ENCODE peak calls at places on chromosomes 16 and 17, in eight cellular contexts. E is keratinocyte; T is breast epithelium; C is GM12864; M is CD8-positive, alpha-beta T cell; Z is GM12865; P is mucosa of descending colon; S is fibroblast of the aortic adventitia. V is an unnamed sample.

GRCh38 chr17:66417300-66417719 is 114.9 kb downstream of the PRKCA start:
- DNase-seq in Z (no peak), T (no peak), E (peak), S (no peak), C (no peak), P (no peak), M (no peak), V (no peak)

GRCh38 chr16:87924041-87924851 is 12.1 kb downstream of the CA5A start:
- DNase-seq in Z (peak), E (no peak), M (no peak), P (no peak), S (no peak), C (no peak), T (no peak), V (no peak)

GRCh38 chr16:46859719-46860152 is 24.4 kb upstream of the GPT2 start:
- DNase-seq in P (peak), S (peak), Z (no peak), C (no peak), E (peak), T (no peak), M (no peak), V (peak)

GRCh38 chr17:27381007-27381501 is 75.2 kb upstream of the KSR1 start:
- DNase-seq in P (peak), C (peak), E (no peak), S (peak), Z (peak), M (peak), T (peak), V (peak)

GRCh38 chr16:59698341-59698979 is 964.3 kb upstream of the GOT2 start:
- DNase-seq in S (no peak), T (no peak), E (no peak), M (no peak), C (no peak), Z (no peak), P (no peak), V (peak)

GRCh38 chr16:24851700-24852099 is 5.9 kb downstream of the SLC5A11 start:
- DNase-seq in T (no peak), S (peak), E (no peak), M (no peak), C (no peak), P (no peak), Z (no peak), V (peak)

GRCh38 chr16:81907681-81908080 is 103.6 kb downstream of the SDR42E1 start:
- DNase-seq in Z (no peak), T (no peak), C (no peak), M (no peak), P (no peak), S (no peak), E (no peak), V (no peak)

GRCh38 chr17:81295678-81296381 is 723 bp upstream of the SLC38A10 start:
- DNase-seq in E (no peak), M (peak), S (peak), T (peak), C (no peak), P (peak), Z (peak), V (peak)

GRCh38 chr16:88931936-88932335 is 45.1 kb downstream of the CBFA2T3 start:
- DNase-seq in P (no peak), T (no peak), C (no peak), E (no peak), M (no peak), Z (no peak), S (no peak), V (no peak)

GRCh38 chr16:23510154-23510914 is at the start of gene GGA2:
- DNase-seq in T (peak), E (no peak), S (peak), Z (peak), C (no peak), M (peak), P (peak), V (peak)

GRCh38 chr17:82880620-82881019 is 40.8 kb upstream of the ZNF750 start:
- DNase-seq in P (no peak), M (no peak), E (no peak), C (no peak), S (no peak), Z (no peak), T (no peak), V (no peak)

GRCh38 chr16:77551352-77551751 is 116.5 kb upstream of the ADAMTS18 start:
- DNase-seq in S (peak), C (no peak), T (no peak), P (no peak), E (no peak), Z (no peak), M (no peak), V (peak)

GRCh38 chr16:56617212-56618085 is 8.1 kb upstream of the MT1E start:
- DNase-seq in Z (no peak), S (peak), T (peak), C (no peak), P (peak), E (no peak), M (peak), V (peak)

GRCh38 chr16:89593841-89594240 is 18.3 kb downstream of the CPNE7 start:
- DNase-seq in Z (no peak), P (no peak), S (no peak), E (no peak), C (no peak), M (peak), T (no peak), V (no peak)

GRCh38 chr16:83158320-83158957 is 531.7 kb downstream of the CDH13 start:
- DNase-seq in Z (no peak), C (no peak), T (no peak), P (no peak), S (no peak), M (no peak), E (no peak), V (no peak)

GRCh38 chr16:57679768-57680167 is 11.7 kb downstream of the ADGRG3 start:
- DNase-seq in M (no peak), E (no peak), C (no peak), T (no peak), Z (no peak), P (no peak), S (no peak), V (no peak)

GRCh38 chr16:88720396-88720970 is 14.2 kb downstream of the CTU2 start:
- DNase-seq in M (no peak), Z (no peak), C (no peak), E (no peak), P (no peak), T (no peak), S (no peak), V (no peak)

DNA sequence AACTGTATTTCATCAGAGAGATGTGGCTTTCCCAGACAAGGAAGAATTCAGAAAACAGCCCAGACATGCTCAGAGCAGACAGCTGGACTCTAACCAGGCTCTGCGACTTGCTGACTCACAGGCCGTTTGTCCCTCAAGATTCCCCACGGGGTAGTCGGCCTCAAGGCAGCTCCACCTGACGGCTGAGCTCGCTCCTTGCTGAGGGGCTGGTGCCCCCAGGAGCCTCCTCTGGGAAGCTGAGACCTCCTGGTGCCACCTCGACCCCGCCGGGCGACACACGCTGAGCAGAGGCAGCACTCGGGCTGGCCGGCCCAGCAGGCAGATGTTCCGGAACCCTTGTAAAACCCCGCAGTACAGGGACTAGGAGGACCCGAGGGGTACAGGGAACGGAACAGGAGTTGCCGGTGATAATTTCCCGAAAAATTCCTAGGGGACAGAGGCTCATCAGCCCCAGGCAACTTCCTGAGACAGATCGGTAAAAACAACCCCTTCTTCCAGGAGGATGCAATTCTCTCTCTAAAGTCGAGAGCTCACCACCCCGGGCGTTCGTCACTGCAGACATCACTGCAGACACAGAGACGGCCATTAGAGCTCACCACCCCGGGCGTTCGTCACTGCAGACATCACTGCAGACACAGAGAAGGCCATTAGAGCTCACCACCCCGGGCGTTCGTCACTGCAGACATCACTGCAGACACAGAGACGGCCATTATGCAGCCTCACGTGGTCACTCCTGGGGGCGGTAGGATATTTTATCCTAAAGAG is 19.9 kb downstream of the RPH3AL start:
- DNase-seq in S (peak), E (no peak), T (peak), Z (no peak), C (no peak), P (no peak), M (no peak), V (peak)
- H3K4me3 ChIP-seq in S (no peak), E (peak), T (peak), Z (no peak), C (no peak), P (no peak), M (no peak), V (no peak)

DNA sequence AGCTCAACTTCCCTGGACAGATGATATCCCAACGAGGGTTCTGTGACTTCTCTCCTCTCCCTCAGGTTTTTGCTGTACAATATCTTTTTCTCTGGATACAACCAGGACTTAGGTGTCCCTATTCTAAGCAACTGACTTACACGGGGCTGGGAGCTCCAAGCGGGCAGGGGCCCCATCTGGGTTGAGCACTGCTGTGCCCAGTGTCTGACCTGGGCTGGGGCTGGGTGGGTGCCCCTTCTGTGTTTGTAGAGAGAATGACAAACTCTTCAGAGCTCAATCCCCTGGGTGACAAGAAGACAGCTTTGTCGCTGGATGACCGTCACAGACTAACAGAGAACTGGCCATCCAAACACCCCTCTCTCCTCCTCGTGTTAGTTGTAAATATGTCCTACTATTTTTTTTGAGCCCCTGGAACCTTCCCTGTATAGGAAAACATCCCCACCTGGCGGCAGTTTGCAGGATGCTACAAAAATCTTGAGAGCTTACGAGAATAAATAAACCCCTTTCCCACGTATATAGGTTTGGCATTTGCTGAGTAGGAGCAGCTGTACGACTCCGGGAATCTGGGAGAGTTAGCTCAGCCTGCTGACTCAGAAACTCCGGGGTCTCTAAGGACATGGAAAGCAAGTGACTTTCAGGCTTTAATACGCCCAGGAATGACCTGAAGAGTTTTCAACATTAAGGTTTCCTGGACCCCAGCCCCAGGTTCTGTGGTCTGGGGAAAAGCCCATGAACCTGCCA is 23.7 kb upstream of the RCVRN start:
- DNase-seq in C (no peak), M (no peak), E (no peak), S (peak), Z (peak), T (no peak), P (peak), V (peak)
- TF ChIP-seq CTCF in C (peak), M (no peak), E (peak), S (peak), Z (no peak), T (no peak), P (no peak), V (peak)

GRCh38 chr17:48558731-48559608 is 14.1 kb upstream of the HOXB2 start:
- DNase-seq in S (peak), P (no peak), C (no peak), T (no peak), M (no peak), E (no peak), Z (no peak), V (no peak)

GRCh38 chr17:48558057-48558456 is 13.1 kb upstream of the HOXB2 start:
- DNase-seq in P (no peak), M (no peak), E (no peak), T (no peak), Z (no peak), C (no peak), S (no peak), V (no peak)

GRCh38 chr17:48555183-48555615 is 10.3 kb upstream of the HOXB2 start:
- DNase-seq in P (no peak), C (no peak), S (peak), E (no peak), T (no peak), M (no peak), Z (peak), V (peak)

GRCh38 chr17:48555616-48556533 is 11.0 kb upstream of the HOXB2 start:
- DNase-seq in M (no peak), P (no peak), S (peak), Z (peak), C (no peak), E (no peak), T (no peak), V (peak)

DNA sequence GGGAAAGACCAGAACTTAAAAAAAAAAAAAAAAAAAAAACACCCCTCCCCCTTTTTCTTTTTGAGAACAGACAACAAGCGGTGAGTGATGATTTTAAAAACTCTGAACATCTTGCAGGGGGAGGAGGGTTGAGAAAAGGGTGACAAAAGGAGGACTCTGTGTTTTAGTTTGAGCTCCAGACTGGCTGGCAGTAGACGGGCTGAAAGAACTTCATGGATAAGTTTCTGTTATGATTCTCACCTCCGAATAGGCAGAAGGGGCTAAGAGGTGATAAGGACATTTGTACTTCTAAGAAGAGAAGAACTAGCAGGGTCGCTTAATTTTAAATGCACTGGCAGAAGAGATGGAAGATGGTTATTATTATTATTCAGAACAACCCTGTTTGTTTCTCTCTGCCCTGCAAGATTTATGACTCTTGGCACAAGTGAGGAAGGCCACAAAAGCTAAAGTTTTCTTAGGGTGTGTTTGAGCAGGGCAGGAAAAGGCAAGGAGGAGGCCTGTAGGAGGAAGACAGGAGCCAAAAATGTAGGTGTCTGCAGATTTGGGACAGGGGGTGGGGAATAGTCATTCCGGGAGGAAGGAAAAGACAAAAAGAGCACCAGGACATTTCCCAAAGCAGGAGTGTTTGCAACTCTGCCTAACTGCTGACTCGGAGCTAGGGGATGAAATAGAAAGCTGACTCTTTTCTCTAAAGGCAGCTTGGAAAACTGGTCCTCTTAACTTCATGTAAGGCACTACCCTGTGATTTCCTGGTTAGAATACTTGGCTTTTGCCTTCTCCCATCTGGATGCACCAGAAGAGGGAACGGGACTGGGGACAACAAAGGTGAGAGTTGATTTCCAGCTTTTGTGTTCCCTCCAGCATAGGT is 11.9 kb upstream of the HOXB2 start:
- DNase-seq in P (no peak), S (peak), M (no peak), E (no peak), Z (no peak), C (no peak), T (no peak), V (no peak)
- H3K4me3 ChIP-seq in P (no peak), S (peak), M (no peak), E (no peak), Z (no peak), C (no peak), T (no peak), V (no peak)

DNA sequence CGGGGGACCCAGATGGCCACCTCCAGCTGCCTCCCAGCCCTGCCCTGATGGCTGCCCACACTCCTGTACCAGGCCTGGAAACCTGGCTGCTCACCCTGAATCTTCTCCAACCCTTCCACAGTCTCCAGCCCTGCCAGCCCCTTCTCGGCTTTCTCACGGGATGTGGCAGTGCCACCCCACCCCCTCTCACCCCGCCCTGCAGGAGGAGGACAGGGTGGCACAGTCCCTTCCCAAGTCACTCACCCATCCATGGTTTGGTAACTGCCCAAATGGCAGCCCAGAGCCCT is 14.2 kb downstream of the MYBBP1A start:
- DNase-seq in Z (no peak), T (no peak), M (no peak), E (no peak), S (no peak), P (no peak), C (no peak), V (no peak)
- TF ChIP-seq CTCF in Z (no peak), T (no peak), M (no peak), E (no peak), S (no peak), P (no peak), C (no peak), V (no peak)

DNA sequence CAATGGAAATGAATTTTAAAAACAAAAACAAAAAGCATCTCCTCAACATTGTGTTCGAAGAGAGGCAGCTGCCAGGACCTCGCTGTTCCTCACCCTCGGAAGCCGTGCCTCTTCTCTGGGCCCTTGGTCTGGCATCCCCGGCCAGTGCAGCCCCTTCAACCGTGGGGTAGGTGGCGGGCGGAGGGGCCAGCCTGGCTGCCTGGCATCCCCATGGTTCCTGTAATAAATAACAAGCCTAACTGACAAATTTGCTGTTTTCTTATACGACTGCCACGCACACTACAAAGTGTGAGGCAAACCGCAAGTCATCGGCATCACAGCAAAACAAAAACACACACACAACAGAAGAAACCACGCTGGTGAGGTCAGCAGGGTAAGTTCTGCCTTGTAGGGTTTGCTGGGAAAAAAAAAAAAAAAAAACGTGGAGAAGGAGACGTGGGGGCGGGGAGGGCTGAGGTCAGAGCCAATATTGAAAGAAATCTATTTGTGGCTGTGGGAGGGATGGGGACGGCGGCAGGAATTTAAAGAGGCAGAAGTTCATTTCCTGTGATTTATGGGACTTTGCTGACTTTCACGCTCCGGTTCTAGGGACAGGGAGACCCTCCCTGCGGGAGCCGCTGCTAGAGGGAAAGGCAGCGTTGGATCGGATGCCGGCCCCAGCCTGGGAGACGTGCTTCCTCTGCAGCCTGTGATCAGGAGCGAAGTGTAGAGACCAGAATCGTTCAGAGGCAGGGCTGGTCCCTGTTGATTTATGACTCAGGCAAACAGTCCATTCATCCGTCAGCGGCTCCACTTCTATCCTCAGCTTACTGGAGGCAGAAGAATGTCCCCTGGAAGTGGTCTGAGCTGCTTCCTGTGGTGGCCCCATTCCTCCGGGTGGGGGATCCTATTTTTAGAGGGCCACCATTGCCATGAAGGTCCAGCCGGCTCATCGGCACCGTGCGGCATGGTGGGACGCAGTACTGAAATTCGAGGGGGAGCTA is 162.8 kb downstream of the FOXL1 start:
- DNase-seq in S (peak), C (no peak), E (no peak), Z (no peak), M (no peak), P (peak), T (no peak), V (peak)
- H3K4me3 ChIP-seq in S (peak), C (no peak), E (no peak), Z (no peak), M (no peak), P (no peak), T (no peak), V (peak)

GRCh38 chr17:14301279-14301760 is 439 bp downstream of the HS3ST3B1 start:
- DNase-seq in T (no peak), M (peak), E (no peak), Z (no peak), P (no peak), C (no peak), S (no peak), V (no peak)
- TF ChIP-seq CTCF in T (peak), M (no peak), E (no peak), Z (no peak), P (peak), C (no peak), S (no peak), V (no peak)